ENCODE peak calls at places on chromosomes 16 and 17, in five cellular contexts. W is stomach, E is IMR-90, K is sigmoid colon, Q is breast epithelium. T is an unnamed sample.

GRCh38 chr16:75761111-75761510 is 34.8 kb upstream of the CPHXL start:
- DNase-seq in E (peak), Q (no peak), K (no peak), W (no peak), T (no peak)

GRCh38 chr16:5653789-5654188 is 556.2 kb upstream of the EEF2KMT start:
- DNase-seq in Q (no peak), E (no peak), W (no peak), K (no peak), T (no peak)

GRCh38 chr17:10197721-10198508 is 491 bp downstream of the GAS7 start:
- DNase-seq in E (no peak), Q (no peak), K (no peak), W (no peak), T (no peak)

GRCh38 chr17:64058547-64059115 is 38.2 kb upstream of the ICAM2 start:
- DNase-seq in Q (no peak), E (peak), W (no peak), K (no peak), T (no peak)

GRCh38 chr16:68128577-68129305 is 43.6 kb downstream of the NFATC3 start:
- DNase-seq in W (no peak), E (peak), K (no peak), Q (no peak), T (peak)

GRCh38 chr16:87464691-87465300 is 28.0 kb downstream of the ZCCHC14 start:
- DNase-seq in Q (peak), K (peak), W (peak), E (peak), T (peak)

GRCh38 chr16:49148410-49148809 is 133.2 kb downstream of the CBLN1 start:
- DNase-seq in E (no peak), K (no peak), Q (no peak), W (no peak), T (no peak)

GRCh38 chr17:21119247-21119944 is 7.4 kb upstream of the DHRS7B start:
- DNase-seq in E (peak), W (peak), Q (peak), K (peak), T (peak)

GRCh38 chr17:69503711-69504110 is 89.2 kb downstream of the MAP2K6 start:
- DNase-seq in Q (no peak), W (no peak), E (no peak), K (no peak), T (no peak)

GRCh38 chr17:38574712-38575111 is 31.0 kb downstream of the SRCIN1 start:
- DNase-seq in W (no peak), E (no peak), K (no peak), Q (no peak), T (no peak)

GRCh38 chr16:28304214-28304613 is 11.9 kb downstream of the SBK1 start:
- DNase-seq in E (peak), W (peak), K (no peak), Q (no peak), T (no peak)

GRCh38 chr17:8954339-8954738 is 11.2 kb downstream of the PIK3R5 start:
- DNase-seq in Q (no peak), K (peak), W (peak), E (no peak), T (peak)

GRCh38 chr17:39799395-39799794 is 61.7 kb downstream of the GRB7 start:
- DNase-seq in K (no peak), Q (no peak), W (no peak), E (no peak), T (no peak)

GRCh38 chr17:4010754-4011153 is 46.5 kb upstream of the ATP2A3 start:
- DNase-seq in K (no peak), E (no peak), Q (no peak), W (no peak), T (no peak)

GRCh38 chr16:85536411-85537330 is 76.5 kb upstream of the GSE1 start:
- DNase-seq in W (no peak), E (no peak), K (no peak), Q (no peak), T (no peak)

GRCh38 chr17:66138120-66138519 is 53.8 kb downstream of the CEP112 start:
- DNase-seq in E (no peak), K (no peak), Q (no peak), W (no peak), T (no peak)

DNA sequence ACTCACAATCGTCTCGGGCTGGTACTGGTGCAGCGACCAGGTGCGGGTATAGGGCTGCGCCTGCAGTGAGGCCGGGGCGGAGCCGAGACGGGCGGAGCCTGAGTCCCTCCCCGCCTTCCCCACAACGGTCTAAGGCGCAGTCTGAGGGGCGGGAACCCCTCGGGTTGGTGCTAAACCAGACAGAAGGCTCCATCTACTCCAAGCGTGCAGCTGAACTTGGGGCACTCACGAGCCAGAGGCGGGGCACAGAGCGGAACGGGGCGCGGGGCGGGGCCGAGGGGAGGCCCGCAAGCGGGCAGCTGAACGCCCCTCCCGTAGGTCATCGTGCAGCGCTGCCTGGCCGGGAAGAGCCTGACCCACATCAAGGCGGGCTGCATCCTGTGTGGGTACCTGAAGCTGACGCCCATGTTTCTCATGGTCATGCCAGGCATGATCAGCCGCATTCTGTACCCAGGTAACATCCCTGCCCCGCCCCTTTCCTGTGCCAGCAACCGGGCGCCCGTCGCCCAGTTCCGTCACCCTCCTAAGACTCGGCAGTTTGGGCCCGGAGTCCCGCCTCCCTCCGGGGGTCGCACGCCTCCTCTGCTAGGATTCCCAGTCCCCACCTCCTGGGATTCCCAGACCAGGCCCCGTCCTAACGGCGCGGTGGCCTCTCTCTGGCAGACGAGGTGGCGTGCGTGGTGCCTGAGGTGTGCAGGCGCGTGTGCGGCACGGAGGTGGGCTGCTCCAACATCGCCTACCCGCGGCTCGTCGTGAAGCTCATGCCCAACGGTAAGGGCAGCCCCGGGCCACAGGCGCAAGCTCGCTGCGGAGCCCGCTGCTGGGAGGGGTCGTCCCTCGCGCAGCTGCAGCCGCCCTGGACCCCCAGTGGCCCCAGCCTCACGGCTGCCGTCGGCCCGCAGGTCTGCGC is 5.1 kb downstream of the SLC5A2 start:
- DNase-seq in W (peak), K (no peak), E (peak), Q (no peak), T (no peak)
- TF ChIP-seq POLR2A in W (no peak), K (no peak), E (no peak), Q (no peak), T (no peak)

GRCh38 chr17:17605083-17605746 is 13.7 kb upstream of the PEMT start:
- DNase-seq in Q (no peak), W (no peak), K (no peak), E (no peak), T (no peak)

GRCh38 chr17:17605747-17606083 is 14.2 kb upstream of the PEMT start:
- DNase-seq in E (peak), Q (no peak), K (no peak), W (no peak), T (no peak)

GRCh38 chr17:17603178-17603894 is 11.8 kb upstream of the PEMT start:
- DNase-seq in E (no peak), Q (no peak), W (no peak), K (no peak), T (no peak)

GRCh38 chr17:17606416-17607000 is 15.0 kb upstream of the PEMT start:
- DNase-seq in W (no peak), K (no peak), E (no peak), Q (no peak), T (no peak)

DNA sequence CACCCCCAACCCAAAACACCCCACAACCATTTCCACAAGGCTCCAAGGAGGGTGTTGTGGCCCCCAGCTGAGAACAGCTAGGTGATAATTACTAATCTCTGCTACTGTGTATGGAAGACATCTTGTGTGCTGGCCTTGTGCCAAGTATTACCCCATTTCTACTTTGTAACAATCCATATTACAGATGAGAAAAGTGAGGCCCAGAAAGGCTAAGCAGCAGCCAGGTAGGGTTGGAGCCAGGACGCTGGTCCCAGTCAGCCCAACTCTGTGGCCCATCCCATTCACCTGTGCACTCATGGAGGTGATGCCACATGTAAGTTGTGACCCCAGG is 12.4 kb upstream of the PEMT start:
- DNase-seq in W (no peak), K (no peak), Q (no peak), E (no peak), T (no peak)
- H3K4me3 ChIP-seq in W (no peak), K (no peak), Q (no peak), E (no peak), T (no peak)

DNA sequence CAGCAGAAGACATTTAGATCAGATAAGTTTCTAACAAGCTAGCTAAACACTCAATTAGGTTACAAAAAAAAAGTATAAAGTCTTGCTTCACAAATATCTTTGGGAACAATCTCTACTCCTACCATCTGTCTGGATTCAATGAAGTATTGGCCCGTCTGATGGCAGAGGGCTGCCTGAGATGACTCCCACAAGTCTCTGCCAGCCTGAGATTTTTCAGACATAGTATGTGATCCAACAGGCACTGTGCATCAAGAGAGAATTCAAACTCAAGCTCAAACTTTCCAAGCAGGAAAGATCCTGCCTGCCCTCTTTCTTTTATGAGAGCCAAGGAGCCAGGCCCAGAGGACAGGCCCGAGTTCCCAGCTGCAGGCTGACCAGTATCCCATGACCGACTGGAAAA is 22.6 kb downstream of the SLC39A11 start:
- DNase-seq in Q (no peak), E (no peak), W (no peak), K (no peak), T (no peak)
- TF ChIP-seq CTCF in Q (no peak), E (no peak), W (no peak), K (no peak), T (no peak)

GRCh38 chr16:88721815-88722755 is 15.8 kb downstream of the CTU2 start:
- DNase-seq in Q (no peak), W (no peak), K (no peak), E (no peak), T (no peak)
- TF ChIP-seq POLR2A in Q (no peak), W (no peak), K (no peak), E (no peak), T (no peak)

GRCh38 chr17:49739662-49740271 is 24.2 kb downstream of the FAM117A start:
- DNase-seq in E (peak), K (peak), W (peak), Q (peak), T (peak)

GRCh38 chr17:49741009-49741691 is 22.8 kb downstream of the FAM117A start:
- DNase-seq in E (peak), K (no peak), W (no peak), Q (no peak), T (no peak)

GRCh38 chr17:49742256-49742655 is 21.7 kb downstream of the FAM117A start:
- DNase-seq in K (no peak), W (no peak), Q (no peak), E (peak), T (no peak)

GRCh38 chr17:49741692-49742076 is 22.2 kb downstream of the FAM117A start:
- DNase-seq in K (no peak), Q (no peak), E (no peak), W (no peak), T (no peak)

GRCh38 chr17:49738456-49739163 is 25.3 kb downstream of the FAM117A start:
- DNase-seq in E (no peak), Q (no peak), K (no peak), W (no peak), T (peak)
- H3K4me3 ChIP-seq in E (no peak), Q (no peak), K (no peak), W (no peak), T (no peak)

GRCh38 chr16:72286936-72287620 is 115.1 kb upstream of the PMFBP1 start:
- DNase-seq in Q (no peak), K (no peak), E (no peak), W (no peak), T (no peak)
- TF ChIP-seq CTCF in Q (no peak), K (no peak), E (no peak), W (no peak), T (no peak)

GRCh38 chr16:80577485-80578280 is 36.9 kb downstream of the DYNLRB2 start:
- DNase-seq in W (peak), E (no peak), K (no peak), Q (no peak), T (no peak)

GRCh38 chr16:80585764-80586163 is 45.0 kb downstream of the DYNLRB2 start:
- DNase-seq in Q (no peak), K (no peak), W (no peak), E (no peak), T (no peak)

GRCh38 chr16:80576343-80576912 is 35.6 kb downstream of the DYNLRB2 start:
- DNase-seq in E (no peak), W (no peak), Q (no peak), K (no peak), T (no peak)

GRCh38 chr16:80583466-80583865 is 42.7 kb downstream of the DYNLRB2 start:
- DNase-seq in E (peak), Q (no peak), W (no peak), K (no peak), T (peak)

GRCh38 chr16:80580109-80580832 is 39.5 kb downstream of the DYNLRB2 start:
- DNase-seq in K (no peak), W (no peak), E (peak), Q (no peak), T (no peak)
- TF ChIP-seq POLR2A in K (no peak), W (no peak), E (no peak), Q (no peak), T (no peak)

DNA sequence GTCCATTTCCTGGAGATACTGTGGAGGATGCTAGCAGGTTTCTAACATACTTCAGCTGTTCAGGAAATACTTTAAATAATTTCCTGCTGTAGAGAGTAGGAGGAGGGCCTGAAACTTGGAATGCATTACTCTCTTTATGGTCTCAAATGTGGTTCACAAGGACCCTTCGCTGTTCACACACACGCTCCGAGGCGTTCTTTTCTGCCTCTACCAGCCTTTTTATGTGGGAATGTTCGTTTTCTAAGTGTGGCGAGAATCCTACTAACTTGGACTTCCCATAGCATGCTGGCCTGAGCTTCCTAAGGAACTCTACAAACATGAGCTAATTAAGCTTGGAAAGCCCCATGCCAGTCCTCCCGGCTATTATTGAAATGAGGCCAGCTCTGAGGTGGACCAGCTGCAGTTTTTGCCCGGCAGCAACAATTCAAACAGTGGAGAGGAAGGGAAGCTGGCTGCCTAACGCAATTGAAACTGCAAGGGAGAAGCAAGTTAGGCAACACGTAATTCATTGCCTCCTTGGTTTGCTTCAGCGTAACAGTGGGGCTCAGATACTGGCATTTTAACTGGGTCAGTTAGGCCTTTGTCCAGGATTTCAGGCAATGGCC is 18.9 kb downstream of the KPNA2 start:
- DNase-seq in E (peak), Q (peak), W (peak), K (no peak), T (no peak)
- H3K4me3 ChIP-seq in E (peak), Q (no peak), W (no peak), K (no peak), T (no peak)

GRCh38 chr16:1972490-1972877 is 631 bp downstream of the TBL3 start:
- DNase-seq in W (no peak), K (no peak), E (no peak), Q (no peak), T (no peak)

GRCh38 chr16:1974157-1975070 is 2.6 kb downstream of the TBL3 start:
- DNase-seq in W (no peak), Q (no peak), K (no peak), E (no peak), T (no peak)

GRCh38 chr16:1973461-1974156 is 1.8 kb downstream of the TBL3 start:
- DNase-seq in E (no peak), W (no peak), Q (no peak), K (no peak), T (no peak)

GRCh38 chr16:1968146-1968953 is 1.7 kb downstream of the RNF151 start:
- DNase-seq in Q (no peak), E (no peak), W (no peak), K (no peak), T (no peak)

DNA sequence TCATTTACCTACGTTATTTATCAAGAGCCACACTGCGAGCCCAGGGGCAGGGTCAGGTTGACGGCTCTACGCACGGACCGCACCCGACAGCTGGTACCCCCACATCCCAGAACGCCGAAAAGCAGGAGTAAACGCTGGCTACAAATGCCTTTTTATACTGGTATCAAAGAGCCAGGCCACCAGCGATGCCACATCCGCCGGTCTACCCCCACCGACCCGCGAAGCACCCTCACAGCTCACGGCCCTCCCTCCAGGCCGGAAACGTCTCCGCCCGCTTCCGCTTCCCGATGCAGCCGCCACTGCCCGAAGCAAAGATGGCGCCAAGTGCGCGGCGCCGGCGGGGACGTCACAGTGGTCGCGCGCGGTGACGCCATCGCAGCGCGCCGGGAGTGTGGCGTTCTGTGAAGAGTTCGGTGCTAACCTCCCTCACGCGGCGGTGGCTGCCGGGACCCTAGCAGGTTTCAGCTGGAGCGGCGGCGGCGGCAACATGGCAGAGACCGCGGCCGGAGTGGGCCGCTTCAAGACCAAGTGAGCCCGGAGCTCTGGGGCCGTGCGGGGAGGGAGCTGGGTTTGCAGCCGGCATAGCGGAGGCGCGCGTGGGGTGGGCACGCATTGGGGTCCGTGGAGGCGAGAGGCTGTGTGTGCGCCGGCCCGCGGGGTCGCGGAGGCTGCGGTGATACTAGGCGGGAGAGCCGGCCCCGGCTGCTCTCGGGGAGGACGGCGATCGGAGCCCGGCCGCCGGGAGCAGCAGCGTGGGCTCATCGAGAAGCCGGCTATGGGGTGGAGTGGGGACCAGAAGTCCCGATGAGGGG is at the start of gene TBL3:
- DNase-seq in Q (peak), E (peak), K (peak), W (peak), T (peak)
- TF ChIP-seq CTCF in Q (peak), E (no peak), K (no peak), W (peak), T (peak)

GRCh38 chr17:7932949-7933348 is 943 bp downstream of the CNTROB start:
- DNase-seq in E (peak), W (peak), Q (no peak), K (peak), T (no peak)

GRCh38 chr17:7932483-7932891 is 481 bp downstream of the CNTROB start:
- DNase-seq in Q (peak), W (no peak), K (peak), E (peak), T (no peak)

GRCh38 chr17:7929158-7930029 is at the start of gene KCNAB3:
- DNase-seq in Q (peak), W (no peak), K (peak), E (peak), T (no peak)

GRCh38 chr17:7930841-7931631 is 710 bp downstream of the TRAPPC1 start:
- DNase-seq in W (no peak), K (no peak), Q (no peak), E (no peak), T (no peak)

GRCh38 chr17:7931709-7932482 is at the start of the genes CNTROB and TRAPPC1:
- DNase-seq in K (peak), Q (peak), E (peak), W (peak), T (peak)
- TF ChIP-seq POLR2A in K (peak), Q (peak), E (peak), W (no peak), T (peak)